ENCODE peak calls at places on chromosomes 13 and 19, in six cellular contexts. One of them, this sample, is unnamed.

GRCh38 chr19:58229255-58229639 is 533 bp downstream of the ZNF544 start:
- DNase-seq in breast epithelium: no peak
- DNase-seq in hepatocyte: peak; percentile 47
- DNase-seq in effector memory CD4-positive, alpha-beta T cell: no peak
- DNase-seq in stomach: no peak
- DNase-seq in heart left ventricle: peak; percentile 41
- DNase-seq in this sample: no peak

GRCh38 chr13:32940601-32941000 is 75.6 kb upstream of the KL start:
- DNase-seq in effector memory CD4-positive, alpha-beta T cell: no peak
- DNase-seq in stomach: no peak
- DNase-seq in breast epithelium: no peak
- DNase-seq in heart left ventricle: peak; percentile 56
- DNase-seq in hepatocyte: peak; percentile 31
- DNase-seq in this sample: peak; percentile 38

GRCh38 chr13:74158028-74158427 is 23.8 kb upstream of the KLF12 start:
- DNase-seq in breast epithelium: no peak
- DNase-seq in heart left ventricle: peak; percentile 40
- DNase-seq in hepatocyte: peak; percentile 13
- DNase-seq in stomach: no peak
- DNase-seq in effector memory CD4-positive, alpha-beta T cell: no peak
- DNase-seq in this sample: peak; percentile 30

GRCh38 chr13:53238241-53238640 is 209.6 kb downstream of the OLFM4 start:
- DNase-seq in effector memory CD4-positive, alpha-beta T cell: no peak
- DNase-seq in breast epithelium: no peak
- DNase-seq in hepatocyte: peak; percentile 8
- DNase-seq in stomach: no peak
- DNase-seq in heart left ventricle: no peak
- DNase-seq in this sample: no peak

GRCh38 chr19:55590621-55591020 is 8.7 kb downstream of the FIZ1 start:
- DNase-seq in hepatocyte: no peak
- DNase-seq in breast epithelium: no peak
- DNase-seq in effector memory CD4-positive, alpha-beta T cell: no peak
- DNase-seq in stomach: no peak
- DNase-seq in heart left ventricle: no peak
- DNase-seq in this sample: no peak

GRCh38 chr13:24706886-24707585 is 26.8 kb downstream of the ATP12A start:
- DNase-seq in hepatocyte: no peak
- DNase-seq in heart left ventricle: no peak
- DNase-seq in effector memory CD4-positive, alpha-beta T cell: no peak
- DNase-seq in breast epithelium: no peak
- DNase-seq in stomach: no peak
- DNase-seq in this sample: no peak

GRCh38 chr19:8877854-8878705 is 45.9 kb downstream of the MBD3L1 start:
- DNase-seq in stomach: no peak
- DNase-seq in hepatocyte: no peak
- DNase-seq in breast epithelium: no peak
- DNase-seq in effector memory CD4-positive, alpha-beta T cell: no peak
- DNase-seq in heart left ventricle: no peak
- DNase-seq in this sample: no peak

GRCh38 chr19:47323872-47324271 is 8.1 kb upstream of the C5AR2 start:
- DNase-seq in breast epithelium: no peak
- DNase-seq in effector memory CD4-positive, alpha-beta T cell: no peak
- DNase-seq in stomach: no peak
- DNase-seq in heart left ventricle: no peak
- DNase-seq in hepatocyte: no peak
- DNase-seq in this sample: no peak

GRCh38 chr19:47398707-47399106 is 20.6 kb downstream of the MEIS3 start:
- DNase-seq in heart left ventricle: no peak
- DNase-seq in hepatocyte: no peak
- DNase-seq in breast epithelium: no peak
- DNase-seq in stomach: no peak
- DNase-seq in effector memory CD4-positive, alpha-beta T cell: no peak
- DNase-seq in this sample: no peak

GRCh38 chr13:40758811-40759210 is 12.2 kb downstream of the MRPS31 start:
- DNase-seq in hepatocyte: no peak
- DNase-seq in effector memory CD4-positive, alpha-beta T cell: no peak
- DNase-seq in breast epithelium: no peak
- DNase-seq in stomach: no peak
- DNase-seq in heart left ventricle: no peak
- DNase-seq in this sample: no peak

GRCh38 chr13:33258437-33259193 is 26.9 kb downstream of the STARD13 start:
- DNase-seq in stomach: no peak
- DNase-seq in breast epithelium: no peak
- DNase-seq in heart left ventricle: no peak
- DNase-seq in effector memory CD4-positive, alpha-beta T cell: no peak
- DNase-seq in hepatocyte: no peak
- DNase-seq in this sample: no peak

GRCh38 chr13:100363874-100364273 is 224.7 kb downstream of the GGACT start:
- DNase-seq in stomach: no peak
- DNase-seq in effector memory CD4-positive, alpha-beta T cell: no peak
- DNase-seq in breast epithelium: no peak
- DNase-seq in heart left ventricle: no peak
- DNase-seq in hepatocyte: no peak
- DNase-seq in this sample: no peak

GRCh38 chr19:48837586-48838191 is 1.4 kb upstream of the HSD17B14 start:
- DNase-seq in heart left ventricle: no peak
- DNase-seq in hepatocyte: no peak
- DNase-seq in stomach: no peak
- DNase-seq in effector memory CD4-positive, alpha-beta T cell: no peak
- DNase-seq in breast epithelium: no peak
- DNase-seq in this sample: no peak

GRCh38 chr13:48749144-48749543 is 95.4 kb downstream of the CYSLTR2 start:
- DNase-seq in heart left ventricle: peak; percentile 43
- DNase-seq in stomach: no peak
- DNase-seq in effector memory CD4-positive, alpha-beta T cell: no peak
- DNase-seq in hepatocyte: peak; percentile 35
- DNase-seq in breast epithelium: no peak
- DNase-seq in this sample: no peak

GRCh38 chr13:23159205-23159586 is 21.6 kb upstream of the SGCG start:
- DNase-seq in stomach: no peak
- DNase-seq in hepatocyte: peak; percentile 68
- DNase-seq in breast epithelium: no peak
- DNase-seq in heart left ventricle: peak; percentile 38
- DNase-seq in effector memory CD4-positive, alpha-beta T cell: no peak
- DNase-seq in this sample: no peak

GRCh38 chr19:44582581-44583265 is 30.6 kb upstream of the IGSF23 start:
- DNase-seq in hepatocyte: no peak
- DNase-seq in effector memory CD4-positive, alpha-beta T cell: no peak
- DNase-seq in heart left ventricle: peak; percentile 49
- DNase-seq in breast epithelium: no peak
- DNase-seq in stomach: no peak
- DNase-seq in this sample: no peak

GRCh38 chr13:36788276-36788675 is 30.7 kb upstream of the RFXAP start:
- DNase-seq in effector memory CD4-positive, alpha-beta T cell: no peak
- DNase-seq in breast epithelium: no peak
- DNase-seq in stomach: no peak
- DNase-seq in heart left ventricle: no peak
- DNase-seq in hepatocyte: no peak
- DNase-seq in this sample: no peak

GRCh38 chr19:11242864-11243797 is 3.7 kb downstream of the ANGPTL8 start:
- DNase-seq in effector memory CD4-positive, alpha-beta T cell: peak; percentile 62
- DNase-seq in breast epithelium: peak; percentile 79
- DNase-seq in heart left ventricle: peak; percentile 95
- DNase-seq in stomach: peak; percentile 96
- DNase-seq in hepatocyte: peak; percentile 87
- DNase-seq in this sample: peak; percentile 15

GRCh38 chr13:35768126-35768525 is 291.6 kb upstream of the MAB21L1 start:
- DNase-seq in stomach: no peak
- DNase-seq in effector memory CD4-positive, alpha-beta T cell: no peak
- DNase-seq in heart left ventricle: no peak
- DNase-seq in hepatocyte: no peak
- DNase-seq in breast epithelium: no peak
- DNase-seq in this sample: no peak

GRCh38 chr13:45564108-45564507 is 51.4 kb downstream of the ERICH6B start:
- DNase-seq in stomach: no peak
- DNase-seq in heart left ventricle: no peak
- DNase-seq in hepatocyte: peak; percentile 56
- DNase-seq in breast epithelium: no peak
- DNase-seq in effector memory CD4-positive, alpha-beta T cell: no peak
- DNase-seq in this sample: peak; percentile 2

GRCh38 chr13:90500569-90500968 is 846.9 kb upstream of the MIR17HG start:
- DNase-seq in breast epithelium: no peak
- DNase-seq in heart left ventricle: no peak
- DNase-seq in hepatocyte: no peak
- DNase-seq in stomach: no peak
- DNase-seq in effector memory CD4-positive, alpha-beta T cell: no peak
- DNase-seq in this sample: no peak

GRCh38 chr13:33918199-33918932 is 100.4 kb downstream of the RFC3 start:
- DNase-seq in effector memory CD4-positive, alpha-beta T cell: no peak
- DNase-seq in breast epithelium: no peak
- DNase-seq in stomach: no peak
- DNase-seq in hepatocyte: no peak
- DNase-seq in heart left ventricle: no peak
- DNase-seq in this sample: no peak

GRCh38 chr19:32373614-32374295 is 28.3 kb downstream of the ZNF507 start:
- DNase-seq in hepatocyte: peak; percentile 90
- DNase-seq in breast epithelium: no peak
- DNase-seq in effector memory CD4-positive, alpha-beta T cell: no peak
- DNase-seq in stomach: peak; percentile 27
- DNase-seq in heart left ventricle: no peak
- DNase-seq in this sample: peak; percentile 95

GRCh38 chr19:19588546-19588945 is 29.9 kb downstream of the PBX4 start:
- DNase-seq in stomach: no peak
- DNase-seq in effector memory CD4-positive, alpha-beta T cell: no peak
- DNase-seq in heart left ventricle: no peak
- DNase-seq in hepatocyte: no peak
- DNase-seq in breast epithelium: no peak
- DNase-seq in this sample: no peak

GRCh38 chr13:103531278-103531677 is 465.1 kb upstream of the SLC10A2 start:
- DNase-seq in stomach: no peak
- DNase-seq in heart left ventricle: no peak
- DNase-seq in hepatocyte: peak; percentile 20
- DNase-seq in effector memory CD4-positive, alpha-beta T cell: no peak
- DNase-seq in breast epithelium: no peak
- DNase-seq in this sample: no peak

GRCh38 chr13:22128413-22129198 is 457.7 kb downstream of the FGF9 start:
- DNase-seq in effector memory CD4-positive, alpha-beta T cell: no peak
- DNase-seq in stomach: no peak
- DNase-seq in hepatocyte: no peak
- DNase-seq in heart left ventricle: no peak
- DNase-seq in breast epithelium: no peak
- DNase-seq in this sample: peak; percentile 64

GRCh38 chr19:55486043-55486970 is 1.3 kb downstream of the NAT14 start:
- DNase-seq in effector memory CD4-positive, alpha-beta T cell: no peak
- DNase-seq in stomach: no peak
- DNase-seq in heart left ventricle: peak; percentile 33
- DNase-seq in hepatocyte: no peak
- DNase-seq in breast epithelium: no peak
- DNase-seq in this sample: no peak

GRCh38 chr13:109784590-109785140 is 1.7 kb downstream of the IRS2 start:
- DNase-seq in heart left ventricle: peak; percentile 87
- DNase-seq in breast epithelium: peak; percentile 72
- DNase-seq in stomach: peak; percentile 85
- DNase-seq in effector memory CD4-positive, alpha-beta T cell: no peak
- DNase-seq in hepatocyte: peak; percentile 92
- DNase-seq in this sample: peak; percentile 98

GRCh38 chr19:41323023-41323422 is 13.1 kb downstream of the CCDC97 start:
- DNase-seq in effector memory CD4-positive, alpha-beta T cell: no peak
- DNase-seq in stomach: no peak
- DNase-seq in breast epithelium: no peak
- DNase-seq in heart left ventricle: peak; percentile 59
- DNase-seq in hepatocyte: peak; percentile 51
- DNase-seq in this sample: peak; percentile 74

GRCh38 chr13:65149687-65150086 is 2080.4 kb downstream of the PCDH9 start:
- DNase-seq in stomach: no peak
- DNase-seq in heart left ventricle: peak; percentile 18
- DNase-seq in breast epithelium: no peak
- DNase-seq in effector memory CD4-positive, alpha-beta T cell: no peak
- DNase-seq in hepatocyte: no peak
- DNase-seq in this sample: no peak

GRCh38 chr13:95123726-95124125 is 177.5 kb downstream of the ABCC4 start:
- DNase-seq in breast epithelium: no peak
- DNase-seq in heart left ventricle: no peak
- DNase-seq in stomach: no peak
- DNase-seq in hepatocyte: peak; percentile 52
- DNase-seq in effector memory CD4-positive, alpha-beta T cell: no peak
- DNase-seq in this sample: no peak

GRCh38 chr13:98335721-98336120 is 158.7 kb upstream of the RNF113B start:
- DNase-seq in effector memory CD4-positive, alpha-beta T cell: no peak
- DNase-seq in breast epithelium: no peak
- DNase-seq in hepatocyte: no peak
- DNase-seq in heart left ventricle: no peak
- DNase-seq in stomach: no peak
- DNase-seq in this sample: no peak
- H3K27ac ChIP-seq in effector memory CD4-positive, alpha-beta T cell: no peak overlapping the region
- H3K27ac ChIP-seq in breast epithelium: no peak overlapping the region
- H3K27ac ChIP-seq in hepatocyte: no peak overlapping the region
- H3K27ac ChIP-seq in heart left ventricle: no peak overlapping the region
- H3K27ac ChIP-seq in stomach: no peak overlapping the region
- H3K27ac ChIP-seq in this sample: no peak overlapping the region

GRCh38 chr19:39937094-39937493 is 2.7 kb upstream of the FCGBP start:
- DNase-seq in hepatocyte: no peak
- DNase-seq in heart left ventricle: no peak
- DNase-seq in stomach: no peak
- DNase-seq in breast epithelium: no peak
- DNase-seq in effector memory CD4-positive, alpha-beta T cell: peak; percentile 30
- DNase-seq in this sample: no peak
- H3K27ac ChIP-seq in hepatocyte: no peak overlapping the region
- H3K27ac ChIP-seq in heart left ventricle: no peak overlapping the region
- H3K27ac ChIP-seq in stomach: peak overlapping the region; percentile 24
- H3K27ac ChIP-seq in breast epithelium: no peak overlapping the region
- H3K27ac ChIP-seq in effector memory CD4-positive, alpha-beta T cell: peak overlapping the region; percentile 38
- H3K27ac ChIP-seq in this sample: no peak overlapping the region

DNA sequence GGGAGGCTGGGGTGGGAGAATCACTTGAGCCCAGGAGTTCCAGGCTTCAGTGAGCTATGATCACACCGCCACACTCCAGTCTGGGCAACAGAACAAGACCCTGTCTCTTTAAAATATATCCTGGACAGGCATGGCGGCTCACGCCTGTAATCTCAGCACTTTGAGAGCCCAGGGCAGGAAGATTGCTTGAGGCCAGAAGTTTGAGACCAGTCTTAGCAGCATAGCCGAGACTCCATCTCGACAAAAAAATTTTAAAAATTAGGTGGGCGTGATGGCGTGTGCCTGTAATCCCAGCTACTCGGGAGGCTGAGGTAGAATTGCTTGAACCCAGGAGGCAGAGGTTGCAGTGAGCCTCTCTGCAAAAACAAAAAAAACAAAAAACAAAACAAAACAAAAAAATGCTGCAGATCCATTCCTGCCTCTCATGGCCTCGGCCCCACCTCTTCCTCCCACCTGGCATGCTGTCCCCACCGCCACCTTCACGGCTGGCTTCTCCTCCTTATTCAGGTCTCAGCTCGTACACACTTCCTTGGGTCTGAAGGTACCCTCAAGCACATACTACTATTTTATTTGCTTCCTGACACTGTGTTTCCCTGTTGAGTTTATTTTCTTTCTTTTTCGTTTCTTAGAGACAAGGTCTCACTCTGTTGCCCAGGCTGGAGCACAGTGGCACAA is 5.3 kb downstream of the RFX1 start:
- DNase-seq in effector memory CD4-positive, alpha-beta T cell: no peak
- DNase-seq in heart left ventricle: peak; percentile 3
- DNase-seq in hepatocyte: no peak
- DNase-seq in stomach: no peak
- DNase-seq in breast epithelium: no peak
- DNase-seq in this sample: no peak
- H3K27ac ChIP-seq in effector memory CD4-positive, alpha-beta T cell: peak overlapping the region; percentile 72
- H3K27ac ChIP-seq in heart left ventricle: no peak overlapping the region
- H3K27ac ChIP-seq in hepatocyte: no peak overlapping the region
- H3K27ac ChIP-seq in stomach: no peak overlapping the region
- H3K27ac ChIP-seq in breast epithelium: peak overlapping the region; percentile 41
- H3K27ac ChIP-seq in this sample: no peak overlapping the region

GRCh38 chr19:39171479-39172465 is 25.0 kb upstream of the NCCRP1 start:
- DNase-seq in effector memory CD4-positive, alpha-beta T cell: no peak
- DNase-seq in hepatocyte: no peak
- DNase-seq in stomach: no peak
- DNase-seq in heart left ventricle: no peak
- DNase-seq in breast epithelium: no peak
- DNase-seq in this sample: no peak
- H3K27ac ChIP-seq in effector memory CD4-positive, alpha-beta T cell: no peak overlapping the region
- H3K27ac ChIP-seq in hepatocyte: peak overlapping the region; percentile 46
- H3K27ac ChIP-seq in stomach: no peak overlapping the region
- H3K27ac ChIP-seq in heart left ventricle: no peak overlapping the region
- H3K27ac ChIP-seq in breast epithelium: no peak overlapping the region
- H3K27ac ChIP-seq in this sample: no peak overlapping the region

This sample was measured in SJSA1.